ENCODE peak calls at places on chromosomes 11 and 22, in six cellular contexts. U is prostate gland, G is tibial artery, S is IMR-90, A is Caco-2, Z is neural progenitor cell. C is an unnamed sample.
A peak's percentile ranks its signal among the peaks of the same experiment; 100 is the strongest.

GRCh38 chr11:56890584-56891305 is 98.0 kb upstream of the OR5AK2 start:
- DNase-seq in S (no peak), G (no peak), U (no peak), A (no peak), Z (no peak), C (no peak)

GRCh38 chr22:24146791-24147353 is 34.4 kb upstream of the SUSD2 start:
- DNase-seq in A (no peak), U (no peak), G (peak; percentile 84), S (peak; percentile 92), Z (peak; percentile 16), C (no peak)

GRCh38 chr11:28922351-28922981 is 814.3 kb downstream of the METTL15 start:
- DNase-seq in A (no peak), S (peak; percentile 1), U (no peak), Z (no peak), G (no peak), C (no peak)

GRCh38 chr22:36701166-36701713 is 2.3 kb downstream of the CACNG2 start:
- DNase-seq in S (no peak), G (no peak), A (no peak), Z (no peak), U (no peak), C (no peak)

GRCh38 chr11:18748766-18749375 is 22.9 kb upstream of the IGSF22 start:
- DNase-seq in S (peak; percentile 37), G (no peak), U (no peak), Z (no peak), A (no peak), C (no peak)

GRCh38 chr11:111236355-111236754 is 9.2 kb upstream of the POU2AF2 start:
- DNase-seq in U (no peak), A (no peak), S (peak; percentile 5), Z (no peak), G (no peak), C (no peak)

GRCh38 chr11:44716256-44716655 is 10.5 kb upstream of the TSPAN18 start:
- DNase-seq in A (peak; percentile 62), Z (no peak), S (no peak), U (no peak), G (no peak), C (no peak)

GRCh38 chr11:96014234-96014633 is 90.3 kb upstream of the MTMR2 start:
- DNase-seq in G (no peak), Z (no peak), S (peak; percentile 61), A (no peak), U (no peak), C (no peak)

GRCh38 chr11:73869234-73869949 is 7.3 kb downstream of the COA4 start:
- DNase-seq in U (no peak), S (peak; percentile 6), A (no peak), Z (no peak), G (no peak), C (no peak)

GRCh38 chr22:32957093-32957835 is 100.9 kb downstream of the SYN3 start:
- DNase-seq in G (no peak), Z (no peak), U (no peak), S (no peak), A (no peak), C (no peak)

GRCh38 chr22:22877523-22878210 is 9.9 kb upstream of the IGLL5 start:
- DNase-seq in Z (peak; percentile 87), U (peak; percentile 23), A (peak; percentile 57), G (no peak), S (peak; percentile 45), C (no peak)

GRCh38 chr11:69700278-69701140 is 3.3 kb downstream of the FGF19 start:
- DNase-seq in Z (peak; percentile 81), U (no peak), S (peak; percentile 75), G (peak; percentile 59), A (peak; percentile 72), C (peak; percentile 72)

GRCh38 chr22:20158366-20159036 is 7.6 kb upstream of the CCDC188 start:
- DNase-seq in Z (no peak), U (no peak), G (no peak), A (no peak), S (no peak), C (no peak)
- H3K27me3 ChIP-seq in Z (no peaks in the 10 kb centered on the region), U (no peaks in the 10 kb centered on the region), G (no peaks in the 10 kb centered on the region), A (no peaks in the 10 kb centered on the region), S (peaks cover 13% of the 10 kb centered on the region), C (peaks cover 15% of the 10 kb centered on the region)

GRCh38 chr11:2558861-2559526 is 114.2 kb downstream of the KCNQ1 start:
- DNase-seq in A (peak; percentile 20), G (peak; percentile 39), S (no peak), Z (no peak), U (no peak), C (peak; percentile 34)
- H3K27me3 ChIP-seq in A (no peaks in the 10 kb centered on the region), G (no peaks in the 10 kb centered on the region), S (peaks cover 39% of the 10 kb centered on the region), Z (peaks cover 5% of the 10 kb centered on the region), U (no peaks in the 10 kb centered on the region), C (no peaks in the 10 kb centered on the region)

GRCh38 chr11:120096326-120096725 is 41.6 kb downstream of the TRIM29 start:
- DNase-seq in Z (no peak), S (no peak), G (no peak), A (no peak), U (no peak), C (no peak)
- H3K27me3 ChIP-seq in Z (peaks cover 53% of the 10 kb centered on the region), S (peaks cover 44% of the 10 kb centered on the region), G (no peaks in the 10 kb centered on the region), A (no peaks in the 10 kb centered on the region), U (no peaks in the 10 kb centered on the region), C (peaks cover 18% of the 10 kb centered on the region)

GRCh38 chr11:31805037-31805628 is 6.0 kb downstream of the PAX6 start:
- DNase-seq in U (no peak), A (no peak), S (no peak), G (no peak), Z (peak; percentile 73), C (no peak)
- H3K27me3 ChIP-seq in U (peaks cover 68% of the 10 kb centered on the region), A (peaks cover 6% of the 10 kb centered on the region), S (peaks cover 95% of the 10 kb centered on the region), G (peaks cover 5% of the 10 kb centered on the region), Z (peaks cover 100% of the 10 kb centered on the region), C (peaks cover 98% of the 10 kb centered on the region)

GRCh38 chr11:16603890-16604783 is 134.3 kb upstream of the C11orf58 start:
- DNase-seq in S (peak; percentile 58), A (peak; percentile 44), G (peak; percentile 85), U (peak; percentile 29), Z (peak; percentile 64), C (peak; percentile 60)
- H3K27me3 ChIP-seq in S (no peaks in the 10 kb centered on the region), A (no peaks in the 10 kb centered on the region), G (no peaks in the 10 kb centered on the region), U (no peaks in the 10 kb centered on the region), Z (peaks cover 100% of the 10 kb centered on the region), C (peaks cover 69% of the 10 kb centered on the region)

DNA sequence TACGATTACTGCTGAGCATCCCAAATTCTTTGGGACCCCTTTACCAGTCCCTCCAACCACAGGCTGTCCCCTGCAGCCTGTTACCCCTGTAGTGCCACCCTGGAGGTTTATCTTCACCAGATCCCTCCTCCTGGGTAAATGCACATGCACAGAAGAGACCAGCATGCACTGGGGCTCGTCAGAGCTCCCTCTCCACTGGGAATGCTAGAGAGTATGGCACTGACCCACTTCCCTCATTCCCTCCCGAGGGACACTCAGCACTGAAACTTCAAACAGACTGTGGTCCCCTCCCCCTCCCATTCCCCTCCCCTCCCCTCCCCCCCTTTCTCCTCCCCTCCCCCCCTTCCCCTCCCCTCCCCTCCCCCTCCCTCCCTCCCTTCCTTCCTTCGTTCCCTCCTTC is 49.1 kb downstream of the C11orf91 start:
- DNase-seq in A (no peak), U (no peak), S (no peak), G (no peak), Z (no peak), C (no peak)
- H3K27me3 ChIP-seq in A (no peaks in the 10 kb centered on the region), U (peaks cover 1% of the 10 kb centered on the region), S (no peaks in the 10 kb centered on the region), G (no peaks in the 10 kb centered on the region), Z (no peaks in the 10 kb centered on the region), C (no peaks in the 10 kb centered on the region)